ENCODE peak calls at places on chromosomes 16 and 17, in ten cellular contexts. C is progenitor cell of endocrine pancreas, G is A549, Z is nucleus accumbens, Q is RPMI7951, S is Daoy, K is pons, T is NCI-H460, M is neural progenitor cell, F is NCI-H510A. O is an unnamed sample.

GRCh38 chr16:64957246-64957645 is 164.6 kb downstream of the CDH11 start:
- DNase-seq in C (no peak), G (no peak), Z (no peak), Q (no peak), S (no peak), K (no peak), T (no peak), M (no peak), F (no peak), O (no peak)

GRCh38 chr16:89269805-89270665 is 52.5 kb downstream of the ZNF778 start:
- DNase-seq in C (no peak), G (no peak), Z (no peak), Q (no peak), S (no peak), K (no peak), T (no peak), M (no peak), F (no peak), O (no peak)

GRCh38 chr17:48605991-48606891 is 1.5 kb upstream of the HOXB6 start:
- DNase-seq in C (no peak), G (no peak), Z (no peak), Q (no peak), S (no peak), K (no peak), T (no peak), M (peak), F (no peak), O (no peak)

GRCh38 chr16:67269766-67270165 is 9.6 kb upstream of the PLEKHG4 start:
- DNase-seq in C (no peak), G (no peak), Z (no peak), Q (no peak), S (peak), K (no peak), T (no peak), M (no peak), F (no peak), O (no peak)

GRCh38 chr17:47267354-47267828 is 13.8 kb downstream of the ITGB3 start:
- DNase-seq in C (no peak), G (peak), Z (no peak), Q (peak), S (peak), K (no peak), T (no peak), M (no peak), F (no peak), O (no peak)

GRCh38 chr17:6711081-6711674 is 2.0 kb downstream of the SLC13A5 start:
- DNase-seq in C (no peak), G (peak), Z (no peak), Q (no peak), S (no peak), K (peak), T (no peak), M (no peak), F (no peak), O (no peak)

GRCh38 chr17:28180449-28180848 is 138.0 kb downstream of the NLK start:
- DNase-seq in C (no peak), G (no peak), Z (no peak), Q (no peak), S (no peak), K (no peak), T (no peak), M (no peak), F (no peak), O (no peak)

GRCh38 chr16:88839745-88840588 is 16.8 kb downstream of the GALNS start:
- DNase-seq in C (no peak), G (no peak), Z (no peak), Q (no peak), S (no peak), K (no peak), T (no peak), M (no peak), F (no peak), O (no peak)

GRCh38 chr17:49468827-49469385 is 26.2 kb upstream of the NGFR start:
- DNase-seq in C (no peak), G (no peak), Z (no peak), Q (no peak), S (no peak), K (no peak), T (no peak), M (no peak), F (no peak), O (no peak)